ENCODE peak calls at places on chromosomes 2 and 18, in ten cellular contexts. P is gastrocnemius medialis; A is hepatocyte; O is tibial artery; Q is testis; X is CD8-positive, alpha-beta memory T cell; K is mammary epithelial cell; T is lower lobe of right lung; V is bronchial epithelial cell; D is esophagus squamous epithelium. G is an unnamed sample.
A peak's percentile ranks its signal among the peaks of the same experiment; 100 is the strongest.

GRCh38 chr18:11029021-11029420 is 120.3 kb downstream of the PIEZO2 start:
- DNase-seq in T (no peak), P (no peak), K (no peak), V (no peak), O (no peak), X (no peak), Q (no peak), A (no peak), D (no peak), G (no peak)

GRCh38 chr18:75111673-75112485 is 97.1 kb downstream of the PTGR3 start:
- DNase-seq in X (no peak), T (no peak), Q (peak; percentile 10), K (peak; percentile 19), D (no peak), A (peak; percentile 31), O (no peak), V (peak; percentile 13), P (no peak), G (no peak)

GRCh38 chr2:233974530-233975071 is 57.4 kb downstream of the TRPM8 start:
- DNase-seq in D (no peak), K (peak; percentile 97), V (peak; percentile 91), T (no peak), Q (no peak), X (no peak), P (peak; percentile 84), O (no peak), A (peak; percentile 71), G (no peak)

GRCh38 chr2:127176371-127177311 is 43.5 kb downstream of the CYP27C1 start:
- DNase-seq in P (peak; percentile 56), X (no peak), O (peak; percentile 64), D (no peak), T (peak; percentile 69), Q (no peak), K (peak; percentile 27), V (no peak), A (peak; percentile 75), G (peak; percentile 71)

GRCh38 chr2:65483763-65484162 is 51.4 kb upstream of the SPRED2 start:
- DNase-seq in D (no peak), K (no peak), T (no peak), X (no peak), P (no peak), O (no peak), Q (no peak), A (no peak), V (no peak), G (no peak)

GRCh38 chr2:55061534-55062344 is 11.5 kb upstream of the RTN4 start:
- DNase-seq in A (no peak), T (peak; percentile 68), K (no peak), O (no peak), D (no peak), X (no peak), P (no peak), Q (peak; percentile 22), V (no peak), G (no peak)

GRCh38 chr18:28657836-28658410 is 481.0 kb upstream of the CDH2 start:
- DNase-seq in D (no peak), T (no peak), X (no peak), V (peak; percentile 92), O (no peak), Q (no peak), A (no peak), P (no peak), K (peak; percentile 93), G (no peak)

GRCh38 chr2:215590353-215590752 is 154.5 kb upstream of the FN1 start:
- DNase-seq in A (no peak), X (no peak), P (no peak), Q (no peak), V (peak; percentile 60), K (no peak), D (no peak), O (no peak), T (no peak), G (no peak)

GRCh38 chr2:47510745-47511144 is 107.8 kb downstream of the MSH2 start:
- DNase-seq in X (no peak), T (no peak), A (no peak), P (no peak), V (no peak), K (no peak), Q (no peak), D (no peak), O (no peak), G (peak; percentile 68)

GRCh38 chr2:19228720-19229119 is 129.7 kb downstream of the OSR1 start:
- DNase-seq in P (no peak), O (no peak), Q (no peak), V (peak; percentile 98), D (no peak), X (no peak), T (no peak), A (no peak), K (peak; percentile 91), G (peak; percentile 28)

GRCh38 chr18:36811430-36811829 is 17.4 kb downstream of the TPGS2 start:
- DNase-seq in T (no peak), Q (no peak), D (no peak), O (no peak), V (no peak), A (no peak), P (no peak), K (no peak), X (no peak), G (no peak)

GRCh38 chr2:8447610-8448221 is 234.1 kb upstream of the ID2 start:
- DNase-seq in X (no peak), V (peak; percentile 48), T (no peak), Q (no peak), P (no peak), O (no peak), K (peak; percentile 10), D (no peak), A (no peak), G (no peak)

GRCh38 chr2:105644174-105644980 is 100.3 kb upstream of the NCK2 start:
- DNase-seq in V (no peak), K (no peak), Q (no peak), P (no peak), D (no peak), T (no peak), X (no peak), O (no peak), A (no peak), G (no peak)

GRCh38 chr2:6960659-6961058 is 43.4 kb downstream of the RNF144A start:
- DNase-seq in P (peak; percentile 28), X (no peak), Q (no peak), A (peak; percentile 14), T (no peak), V (peak; percentile 16), O (no peak), D (no peak), K (no peak), G (no peak)

GRCh38 chr2:56132138-56132537 is 51.7 kb upstream of the CCDC85A start:
- DNase-seq in A (peak; percentile 46), P (no peak), D (no peak), X (no peak), O (no peak), V (peak; percentile 41), Q (no peak), T (no peak), K (peak; percentile 17), G (no peak)

GRCh38 chr2:237581751-237582746 is 8.5 kb downstream of the RAB17 start:
- DNase-seq in P (peak; percentile 76), Q (peak; percentile 97), K (no peak), D (no peak), V (peak; percentile 52), A (peak; percentile 64), O (peak; percentile 87), T (peak; percentile 74), X (peak; percentile 10), G (peak; percentile 75)
- H3K4me3 ChIP-seq in P (peak overlapping the region; percentile 38), Q (no peak overlapping the region), K (no peak overlapping the region), D (no peak overlapping the region), V (no peak overlapping the region), A (no peak overlapping the region), O (peak overlapping the region; percentile 42), T (peak overlapping the region; percentile 20), X (no peak overlapping the region), G (no peak overlapping the region)

GRCh38 chr2:70283500-70284191 is 9.9 kb downstream of the SNRPG start:
- DNase-seq in P (no peak), O (no peak), T (no peak), V (no peak), Q (no peak), D (no peak), X (no peak), K (no peak), A (no peak), G (no peak)
- H3K36me3 ChIP-seq in P (peaks cover 5% of the 10 kb centered on the region), O (peaks cover 82% of the 10 kb centered on the region), T (peaks cover 94% of the 10 kb centered on the region), V (peaks cover 13% of the 10 kb centered on the region), Q (no peaks in the 10 kb centered on the region), D (no peaks in the 10 kb centered on the region), X (peaks cover 43% of the 10 kb centered on the region), K (peaks cover 43% of the 10 kb centered on the region), A (no peaks in the 10 kb centered on the region), G (peaks cover 30% of the 10 kb centered on the region)

GRCh38 chr2:43073373-43073772 is 153.0 kb downstream of the ZFP36L2 start:
- DNase-seq in V (peak; percentile 95), T (no peak), A (peak; percentile 62), K (peak; percentile 94), P (no peak), O (peak; percentile 68), D (no peak), Q (no peak), X (no peak), G (no peak)
- H3K4me3 ChIP-seq in V (no peak overlapping the region), T (no peak overlapping the region), A (no peak overlapping the region), K (no peak overlapping the region), P (no peak overlapping the region), O (no peak overlapping the region), D (no peak overlapping the region), Q (no peak overlapping the region), X (no peak overlapping the region), G (no peak overlapping the region)

GRCh38 chr2:99421469-99421868 is 68.3 kb downstream of the REV1 start:
- DNase-seq in V (no peak), K (no peak), A (no peak), X (no peak), Q (no peak), D (no peak), T (no peak), O (no peak), P (no peak), G (no peak)

GRCh38 chr2:99420751-99421299 is 69.0 kb downstream of the REV1 start:
- DNase-seq in T (no peak), Q (no peak), X (no peak), O (no peak), P (no peak), A (no peak), K (no peak), V (no peak), D (no peak), G (no peak)

GRCh38 chr2:99424391-99424790 is 65.4 kb downstream of the REV1 start:
- DNase-seq in D (no peak), K (no peak), A (no peak), V (no peak), T (no peak), P (no peak), X (no peak), Q (no peak), O (no peak), G (no peak)

GRCh38 chr2:99422599-99422998 is 67.2 kb downstream of the REV1 start:
- DNase-seq in P (no peak), A (no peak), K (no peak), T (no peak), D (no peak), V (no peak), X (no peak), O (no peak), Q (no peak), G (no peak)

DNA sequence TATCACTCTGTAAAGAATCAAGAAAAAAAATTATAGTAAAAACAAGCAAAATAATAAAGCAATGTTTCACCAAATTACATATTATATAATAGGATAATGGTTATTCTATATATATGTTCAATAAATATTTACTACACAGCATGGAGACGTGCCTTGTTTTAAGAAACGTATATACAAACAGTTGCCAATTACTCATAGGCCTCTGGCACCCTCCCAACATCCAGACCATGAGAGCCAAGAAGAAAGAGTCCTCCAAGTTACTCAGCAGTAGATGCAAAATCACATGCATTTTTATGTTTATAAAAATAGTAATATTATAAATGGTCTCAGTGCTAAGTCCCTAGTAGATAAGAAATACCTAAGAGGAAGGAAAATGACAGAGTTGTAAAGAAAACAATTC is 64.8 kb downstream of the REV1 start:
- DNase-seq in X (no peak), K (peak; percentile 46), D (no peak), T (no peak), P (no peak), A (no peak), O (no peak), V (peak; percentile 79), Q (no peak), G (no peak)
- H3K36me3 ChIP-seq in X (peaks cover 20% of the 10 kb centered on the region), K (peaks cover 33% of the 10 kb centered on the region), D (peaks cover 16% of the 10 kb centered on the region), T (peaks cover 95% of the 10 kb centered on the region), P (no peaks in the 10 kb centered on the region), A (no peaks in the 10 kb centered on the region), O (peaks cover 27% of the 10 kb centered on the region), V (peaks cover 20% of the 10 kb centered on the region), Q (no peaks in the 10 kb centered on the region), G (peaks cover 12% of the 10 kb centered on the region)

G was measured in H7.